ENCODE peak calls at places on chromosomes 16 and 17, in ten cellular contexts. One of them, this sample, is unnamed. For H3K4me1 and H3K9me3, the result is how much of the 10 kb centered on the place peaks cover.

GRCh38 chr16:68608330-68608729 is 36.8 kb upstream of the CDH3 start:
- DNase-seq in heart right ventricle: no peak
- DNase-seq in breast epithelium: no peak
- DNase-seq in Caco-2: no peak
- DNase-seq in aorta: no peak
- DNase-seq in IMR-90: no peak
- DNase-seq in fibroblast of lung: no peak
- DNase-seq in stomach: no peak
- DNase-seq in suprapubic skin: no peak
- DNase-seq in K562: no peak
- DNase-seq in this sample: no peak

GRCh38 chr16:59698341-59698979 is 964.3 kb upstream of the GOT2 start:
- DNase-seq in aorta: no peak
- DNase-seq in Caco-2: no peak
- DNase-seq in suprapubic skin: no peak
- DNase-seq in fibroblast of lung: peak
- DNase-seq in breast epithelium: no peak
- DNase-seq in heart right ventricle: no peak
- DNase-seq in K562: no peak
- DNase-seq in IMR-90: peak
- DNase-seq in stomach: no peak
- DNase-seq in this sample: no peak

GRCh38 chr17:41522301-41523224 is 3.9 kb upstream of the KRT15 start:
- DNase-seq in fibroblast of lung: no peak
- DNase-seq in Caco-2: peak
- DNase-seq in aorta: no peak
- DNase-seq in suprapubic skin: no peak
- DNase-seq in heart right ventricle: no peak
- DNase-seq in IMR-90: no peak
- DNase-seq in breast epithelium: peak
- DNase-seq in K562: no peak
- DNase-seq in stomach: no peak
- DNase-seq in this sample: no peak

GRCh38 chr17:83152745-83153611 is 73.6 kb downstream of the METRNL start:
- DNase-seq in aorta: peak
- DNase-seq in K562: no peak
- DNase-seq in breast epithelium: peak
- DNase-seq in Caco-2: no peak
- DNase-seq in suprapubic skin: peak
- DNase-seq in stomach: no peak
- DNase-seq in heart right ventricle: peak
- DNase-seq in IMR-90: no peak
- DNase-seq in fibroblast of lung: no peak
- DNase-seq in this sample: peak

GRCh38 chr16:5640883-5641282 is 543.3 kb upstream of the EEF2KMT start:
- DNase-seq in aorta: no peak
- DNase-seq in fibroblast of lung: no peak
- DNase-seq in stomach: no peak
- DNase-seq in K562: no peak
- DNase-seq in IMR-90: no peak
- DNase-seq in breast epithelium: no peak
- DNase-seq in heart right ventricle: no peak
- DNase-seq in suprapubic skin: no peak
- DNase-seq in Caco-2: no peak
- DNase-seq in this sample: no peak

GRCh38 chr17:49755681-49756283 is 8.1 kb downstream of the FAM117A start:
- DNase-seq in breast epithelium: no peak
- DNase-seq in heart right ventricle: no peak
- DNase-seq in Caco-2: no peak
- DNase-seq in IMR-90: no peak
- DNase-seq in aorta: no peak
- DNase-seq in stomach: no peak
- DNase-seq in suprapubic skin: no peak
- DNase-seq in K562: no peak
- DNase-seq in fibroblast of lung: no peak
- DNase-seq in this sample: no peak

GRCh38 chr17:3636908-3637373 is 381 bp downstream of the CTNS start:
- DNase-seq in stomach: no peak
- DNase-seq in fibroblast of lung: no peak
- DNase-seq in IMR-90: no peak
- DNase-seq in breast epithelium: no peak
- DNase-seq in suprapubic skin: no peak
- DNase-seq in K562: no peak
- DNase-seq in heart right ventricle: no peak
- DNase-seq in aorta: no peak
- DNase-seq in Caco-2: no peak
- DNase-seq in this sample: no peak

GRCh38 chr17:9330903-9331272 is 244.7 kb downstream of the STX8 start:
- DNase-seq in K562: no peak
- DNase-seq in suprapubic skin: no peak
- DNase-seq in IMR-90: no peak
- DNase-seq in aorta: no peak
- DNase-seq in breast epithelium: no peak
- DNase-seq in Caco-2: no peak
- DNase-seq in heart right ventricle: no peak
- DNase-seq in stomach: no peak
- DNase-seq in fibroblast of lung: no peak
- DNase-seq in this sample: no peak

GRCh38 chr17:879546-879945 is 97.4 kb downstream of the MRM3 start:
- DNase-seq in fibroblast of lung: peak
- DNase-seq in stomach: peak
- DNase-seq in aorta: peak
- DNase-seq in breast epithelium: peak
- DNase-seq in IMR-90: peak
- DNase-seq in Caco-2: peak
- DNase-seq in K562: peak
- DNase-seq in suprapubic skin: peak
- DNase-seq in heart right ventricle: peak
- DNase-seq in this sample: peak

GRCh38 chr16:66574081-66574480 is 5.2 kb upstream of the CMTM2 start:
- DNase-seq in breast epithelium: no peak
- DNase-seq in stomach: no peak
- DNase-seq in aorta: no peak
- DNase-seq in heart right ventricle: no peak
- DNase-seq in suprapubic skin: no peak
- DNase-seq in K562: no peak
- DNase-seq in IMR-90: peak
- DNase-seq in fibroblast of lung: peak
- DNase-seq in Caco-2: no peak
- DNase-seq in this sample: no peak

GRCh38 chr17:69819316-69820087 is 255.5 kb upstream of the KCNJ16 start:
- DNase-seq in IMR-90: peak
- DNase-seq in Caco-2: no peak
- DNase-seq in breast epithelium: no peak
- DNase-seq in suprapubic skin: no peak
- DNase-seq in K562: no peak
- DNase-seq in aorta: no peak
- DNase-seq in heart right ventricle: no peak
- DNase-seq in stomach: no peak
- DNase-seq in fibroblast of lung: peak
- DNase-seq in this sample: peak

GRCh38 chr16:30005341-30006094 is 5.3 kb downstream of the DOC2A start:
- DNase-seq in fibroblast of lung: no peak
- DNase-seq in suprapubic skin: no peak
- DNase-seq in heart right ventricle: no peak
- DNase-seq in breast epithelium: no peak
- DNase-seq in aorta: no peak
- DNase-seq in stomach: peak
- DNase-seq in IMR-90: peak
- DNase-seq in Caco-2: peak
- DNase-seq in K562: peak
- DNase-seq in this sample: no peak

DNA sequence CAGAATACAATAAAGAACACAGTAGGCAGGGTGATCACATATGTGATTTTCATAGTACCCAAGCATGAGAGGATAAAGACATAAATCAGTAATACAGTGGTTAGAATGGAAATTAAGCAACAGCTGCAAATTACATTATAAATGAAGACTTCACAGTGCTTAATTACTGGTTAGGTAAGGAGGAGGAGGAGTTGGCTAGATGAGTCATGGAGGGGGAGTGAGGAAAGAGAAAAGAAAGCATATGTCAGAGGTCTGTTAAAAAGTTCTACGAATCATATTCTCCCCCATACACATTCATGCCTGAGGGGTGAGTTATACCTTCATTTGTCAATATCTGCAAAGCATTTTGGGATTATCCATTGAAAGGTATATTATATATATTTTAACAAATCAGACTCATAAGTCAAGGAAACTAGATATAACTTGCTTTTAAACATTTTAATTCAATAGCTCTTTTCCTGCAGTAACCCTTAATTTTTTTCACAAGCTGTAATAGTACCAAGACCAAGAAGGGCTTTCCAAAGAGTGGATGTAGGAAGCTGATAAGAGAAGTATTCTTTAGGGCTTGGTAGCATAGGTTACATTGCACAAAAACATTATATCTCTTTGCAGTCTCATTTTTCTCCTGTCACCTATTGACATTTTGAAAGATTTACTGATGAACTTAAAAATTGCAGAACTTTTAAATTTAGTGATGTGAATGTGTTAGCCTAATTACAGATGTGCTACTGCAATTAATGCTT is 99.3 kb downstream of the STXBP4 start:
- DNase-seq in stomach: no peak
- DNase-seq in heart right ventricle: no peak
- DNase-seq in aorta: no peak
- DNase-seq in suprapubic skin: no peak
- DNase-seq in Caco-2: no peak
- DNase-seq in breast epithelium: no peak
- DNase-seq in K562: peak
- DNase-seq in fibroblast of lung: peak
- DNase-seq in IMR-90: peak
- DNase-seq in this sample: no peak
- H3K4me1 ChIP-seq in stomach: under half
- H3K4me1 ChIP-seq in heart right ventricle: under half
- H3K4me1 ChIP-seq in aorta: under half
- H3K4me1 ChIP-seq in suprapubic skin: under half
- H3K4me1 ChIP-seq in Caco-2: under half
- H3K4me1 ChIP-seq in breast epithelium: under half
- H3K4me1 ChIP-seq in K562: under half
- H3K4me1 ChIP-seq in fibroblast of lung: under half
- H3K4me1 ChIP-seq in IMR-90: under half
- H3K4me1 ChIP-seq in this sample: under half

GRCh38 chr17:22300731-22301352 is 608.5 kb downstream of the KCNJ18 start:
- DNase-seq in fibroblast of lung: no peak
- DNase-seq in breast epithelium: no peak
- DNase-seq in heart right ventricle: no peak
- DNase-seq in suprapubic skin: no peak
- DNase-seq in Caco-2: no peak
- DNase-seq in K562: no peak
- DNase-seq in IMR-90: no peak
- DNase-seq in stomach: no peak
- DNase-seq in aorta: no peak
- DNase-seq in this sample: no peak
- H3K9me3 ChIP-seq in fibroblast of lung: under half
- H3K9me3 ChIP-seq in breast epithelium: under half
- H3K9me3 ChIP-seq in heart right ventricle: under half
- H3K9me3 ChIP-seq in suprapubic skin: under half
- H3K9me3 ChIP-seq in Caco-2: under half
- H3K9me3 ChIP-seq in K562: under half
- H3K9me3 ChIP-seq in IMR-90: under half
- H3K9me3 ChIP-seq in stomach: half or more
- H3K9me3 ChIP-seq in aorta: under half
- H3K9me3 ChIP-seq in this sample: under half

GRCh38 chr16:81460075-81460474 is 15.5 kb downstream of the CMIP start:
- DNase-seq in K562: no peak
- DNase-seq in IMR-90: no peak
- DNase-seq in fibroblast of lung: no peak
- DNase-seq in breast epithelium: no peak
- DNase-seq in stomach: no peak
- DNase-seq in heart right ventricle: no peak
- DNase-seq in Caco-2: no peak
- DNase-seq in suprapubic skin: no peak
- DNase-seq in aorta: no peak
- DNase-seq in this sample: no peak

GRCh38 chr16:81461756-81462155 is 17.1 kb downstream of the CMIP start:
- DNase-seq in fibroblast of lung: no peak
- DNase-seq in suprapubic skin: no peak
- DNase-seq in K562: no peak
- DNase-seq in stomach: no peak
- DNase-seq in aorta: no peak
- DNase-seq in IMR-90: no peak
- DNase-seq in Caco-2: no peak
- DNase-seq in heart right ventricle: no peak
- DNase-seq in breast epithelium: no peak
- DNase-seq in this sample: no peak

GRCh38 chr16:81463296-81463890 is 18.8 kb downstream of the CMIP start:
- DNase-seq in stomach: no peak
- DNase-seq in suprapubic skin: no peak
- DNase-seq in K562: no peak
- DNase-seq in heart right ventricle: no peak
- DNase-seq in IMR-90: no peak
- DNase-seq in breast epithelium: no peak
- DNase-seq in aorta: no peak
- DNase-seq in fibroblast of lung: no peak
- DNase-seq in Caco-2: no peak
- DNase-seq in this sample: no peak

GRCh38 chr16:81462683-81463082 is 18.1 kb downstream of the CMIP start:
- DNase-seq in K562: no peak
- DNase-seq in stomach: no peak
- DNase-seq in Caco-2: no peak
- DNase-seq in heart right ventricle: no peak
- DNase-seq in IMR-90: no peak
- DNase-seq in aorta: no peak
- DNase-seq in fibroblast of lung: no peak
- DNase-seq in suprapubic skin: no peak
- DNase-seq in breast epithelium: no peak
- DNase-seq in this sample: no peak

DNA sequence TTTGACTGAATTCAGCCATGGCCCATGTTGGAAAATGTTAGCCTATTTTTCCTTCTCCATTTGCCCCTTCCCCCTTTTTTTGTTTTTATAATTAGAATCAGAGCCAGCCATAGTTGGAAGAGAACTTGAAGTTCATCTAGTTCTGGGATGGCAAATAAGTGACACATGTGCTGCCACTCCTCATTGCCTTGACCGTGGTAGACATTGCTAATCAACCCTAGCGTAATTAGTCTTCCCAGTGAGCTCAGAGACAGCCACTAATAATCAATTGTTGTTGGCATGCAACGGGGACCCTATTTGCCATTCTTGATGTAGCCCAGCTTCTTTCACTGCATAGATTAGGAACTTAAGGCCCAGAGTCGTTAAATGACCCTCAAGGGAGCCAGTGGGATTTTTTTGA is 16.6 kb downstream of the CMIP start:
- DNase-seq in IMR-90: no peak
- DNase-seq in Caco-2: no peak
- DNase-seq in aorta: no peak
- DNase-seq in stomach: no peak
- DNase-seq in fibroblast of lung: no peak
- DNase-seq in heart right ventricle: no peak
- DNase-seq in K562: no peak
- DNase-seq in breast epithelium: no peak
- DNase-seq in suprapubic skin: no peak
- DNase-seq in this sample: no peak
- H3K4me1 ChIP-seq in IMR-90: under half
- H3K4me1 ChIP-seq in Caco-2: under half
- H3K4me1 ChIP-seq in aorta: under half
- H3K4me1 ChIP-seq in stomach: half or more
- H3K4me1 ChIP-seq in fibroblast of lung: under half
- H3K4me1 ChIP-seq in heart right ventricle: under half
- H3K4me1 ChIP-seq in K562: under half
- H3K4me1 ChIP-seq in breast epithelium: under half
- H3K4me1 ChIP-seq in suprapubic skin: under half
- H3K4me1 ChIP-seq in this sample: under half

GRCh38 chr17:78205124-78205775 is 8.8 kb upstream of the BIRC5 start:
- DNase-seq in fibroblast of lung: no peak
- DNase-seq in breast epithelium: no peak
- DNase-seq in suprapubic skin: no peak
- DNase-seq in IMR-90: no peak
- DNase-seq in aorta: no peak
- DNase-seq in K562: no peak
- DNase-seq in heart right ventricle: no peak
- DNase-seq in Caco-2: no peak
- DNase-seq in stomach: no peak
- DNase-seq in this sample: no peak
- H3K9me3 ChIP-seq in fibroblast of lung: under half
- H3K9me3 ChIP-seq in breast epithelium: under half
- H3K9me3 ChIP-seq in suprapubic skin: under half
- H3K9me3 ChIP-seq in IMR-90: under half
- H3K9me3 ChIP-seq in aorta: under half
- H3K9me3 ChIP-seq in K562: under half
- H3K9me3 ChIP-seq in heart right ventricle: under half
- H3K9me3 ChIP-seq in Caco-2: under half
- H3K9me3 ChIP-seq in stomach: under half
- H3K9me3 ChIP-seq in this sample: under half

This sample was measured in SJSA1.